ENCODE peak calls at places on chromosome X, in six cellular contexts. Q, N, V, X, D and O are unnamed samples.

GRCh38 chrX:101057095-101057714 is 5.3 kb upstream of the TRMT2B start:
- DNase-seq in V (no peak), X (no peak), D (peak), Q (no peak), N (no peak), O (peak)

GRCh38 chrX:64570204-64570603 is 175.0 kb upstream of the MTMR8 start:
- DNase-seq in Q (no peak), D (peak), N (no peak), X (no peak), V (no peak), O (no peak)

GRCh38 chrX:119708936-119709335 is 16.0 kb upstream of the SEPTIN6 start:
- DNase-seq in V (no peak), X (no peak), N (no peak), D (no peak), Q (no peak), O (peak)

GRCh38 chrX:54708404-54708803 is 89.7 kb downstream of the ITIH6 start:
- DNase-seq in D (no peak), N (no peak), X (no peak), Q (no peak), V (no peak), O (no peak)

GRCh38 chrX:43176686-43177085 is 398.7 kb upstream of the PPP1R2C start:
- DNase-seq in Q (no peak), D (no peak), N (peak), V (no peak), X (no peak), O (no peak)

GRCh38 chrX:140163376-140164159 is 198.2 kb upstream of the CXorf66 start:
- DNase-seq in D (no peak), V (no peak), N (no peak), X (no peak), Q (no peak), O (peak)

GRCh38 chrX:107731831-107732502 is 43.6 kb downstream of the TSC22D3 start:
- DNase-seq in V (no peak), X (no peak), Q (no peak), N (peak), D (no peak), O (peak)

GRCh38 chrX:44675364-44676024 is 132.8 kb upstream of the FUNDC1 start:
- DNase-seq in N (peak), X (no peak), V (no peak), Q (no peak), D (no peak), O (peak)

GRCh38 chrX:95764972-95765451 is 919.6 kb upstream of the DIAPH2 start:
- DNase-seq in D (peak), V (peak), X (no peak), N (peak), Q (no peak), O (peak)

GRCh38 chrX:57265126-57265525 is 21.4 kb upstream of the FAAH2 start:
- DNase-seq in X (no peak), N (no peak), D (no peak), V (no peak), Q (no peak), O (no peak)

GRCh38 chrX:37542791-37543190 is 28.7 kb upstream of the LANCL3 start:
- DNase-seq in Q (no peak), N (no peak), D (no peak), V (no peak), X (no peak), O (no peak)

GRCh38 chrX:38768079-38768478 is 33.2 kb upstream of the MID1IP1 start:
- DNase-seq in D (peak), X (peak), N (peak), Q (no peak), V (no peak), O (peak)

GRCh38 chrX:136268051-136269048 is 17.1 kb upstream of the MAP7D3 start:
- DNase-seq in V (peak), D (peak), Q (peak), N (peak), X (peak), O (peak)

GRCh38 chrX:113353134-113353533 is 512.5 kb upstream of the AMOT start:
- DNase-seq in D (no peak), V (no peak), N (no peak), X (no peak), Q (no peak), O (no peak)